ENCODE peak calls at places on chromosomes 7 and 10, in seven cellular contexts. X is WTC11; V is colonic mucosa; O is NCI-H1048; H is activated gamma-delta T cell treated with anti-CD3 and anti-CD28 coated beads, Interleukin-2, amount 50 U/mL, for 16 hours; E is T-helper 9 cell; D is AG08395. R is an unnamed sample.
A peak's percentile ranks its signal among the peaks of the same experiment; 100 is the strongest.

GRCh38 chr7:43302211-43302711 is 189.8 kb downstream of the HECW1 start:
- DNase-seq in H (no peak), V (no peak), X (no peak), E (no peak), O (no peak), D (peak; percentile 10), R (no peak)

GRCh38 chr10:50395279-50395678 is 144.0 kb upstream of the ASAH2 start:
- DNase-seq in V (no peak), H (no peak), E (no peak), O (no peak), X (no peak), D (peak; percentile 27), R (no peak)

GRCh38 chr10:95413608-95414007 is 122.8 kb upstream of the PDLIM1 start:
- DNase-seq in D (no peak), X (no peak), V (no peak), O (no peak), E (no peak), H (no peak), R (no peak)

GRCh38 chr10:117131390-117132327 is 6.4 kb downstream of the VAX1 start:
- DNase-seq in D (no peak), X (peak; percentile 47), V (no peak), O (no peak), H (no peak), E (no peak), R (no peak)

GRCh38 chr7:98618786-98619185 is 1.7 kb downstream of the NPTX2 start:
- DNase-seq in X (no peak), O (no peak), D (no peak), H (no peak), E (no peak), V (no peak), R (no peak)

GRCh38 chr10:119802068-119802538 is 70.5 kb downstream of the MCMBP start:
- DNase-seq in E (no peak), V (no peak), H (no peak), D (no peak), X (no peak), O (no peak), R (no peak)

GRCh38 chr10:48474764-48475365 is 130.0 kb downstream of the ARHGAP22 start:
- DNase-seq in X (no peak), V (peak; percentile 3), O (no peak), H (no peak), E (no peak), D (no peak), R (no peak)

GRCh38 chr10:130652544-130652943 is 516.4 kb downstream of the GLRX3 start:
- DNase-seq in O (no peak), V (no peak), X (no peak), E (no peak), D (no peak), H (no peak), R (no peak)

GRCh38 chr7:46554688-46555422 is 633.8 kb upstream of the IGFBP3 start:
- DNase-seq in H (no peak), E (no peak), V (no peak), O (no peak), X (no peak), D (peak; percentile 53), R (no peak)